ENCODE peak calls at places on chromosomes 1 and 21, in seven cellular contexts. B is stomach, F is esophagus muscularis mucosa, Y is heart left ventricle, L is prostate gland, N is transverse colon, H is HCT116. R is an unnamed sample.
A peak's percentile ranks its signal among the peaks of the same experiment; 100 is the strongest.

GRCh38 chr21:29501451-29501850 is 202.7 kb downstream of the BACH1 start:
- DNase-seq in B (no peak), F (no peak), Y (no peak), L (no peak), N (no peak), H (no peak), R (no peak)

GRCh38 chr1:38788285-38788684 is 71.3 kb downstream of the RRAGC start:
- DNase-seq in B (no peak), F (no peak), Y (no peak), L (no peak), N (no peak), H (no peak), R (no peak)

GRCh38 chr1:9375912-9376311 is 83.2 kb downstream of the SPSB1 start:
- DNase-seq in B (no peak), F (no peak), Y (no peak), L (no peak), N (no peak), H (no peak), R (no peak)

GRCh38 chr1:1084028-1084371 is 9.9 kb upstream of the RNF223 start:
- DNase-seq in B (no peak), F (no peak), Y (peak; percentile 5), L (no peak), N (peak; percentile 5), H (no peak), R (peak; percentile 19)

GRCh38 chr1:240947438-240948224 is 335.7 kb upstream of the GREM2 start:
- DNase-seq in B (no peak), F (no peak), Y (no peak), L (no peak), N (no peak), H (no peak), R (no peak)

GRCh38 chr1:59484090-59484489 is 187.2 kb downstream of the FGGY start:
- DNase-seq in B (no peak), F (peak; percentile 64), Y (no peak), L (no peak), N (no peak), H (peak; percentile 41), R (no peak)

GRCh38 chr1:109928591-109929111 is 18.0 kb downstream of the CSF1 start:
- DNase-seq in B (peak; percentile 58), F (no peak), Y (peak; percentile 62), L (no peak), N (peak; percentile 36), H (no peak), R (peak; percentile 28)

GRCh38 chr1:36328088-36328480 is 4.6 kb upstream of the EVA1B start:
- DNase-seq in B (no peak), F (no peak), Y (no peak), L (no peak), N (no peak), H (no peak), R (no peak)

GRCh38 chr1:22414244-22414751 is 37.4 kb upstream of the ZBTB40 start:
- DNase-seq in B (peak; percentile 85), F (no peak), Y (no peak), L (peak; percentile 86), N (peak; percentile 33), H (no peak), R (no peak)

GRCh38 chr1:69221492-69221990 is 346.2 kb upstream of the LRRC7 start:
- DNase-seq in B (no peak), F (no peak), Y (no peak), L (no peak), N (no peak), H (no peak), R (no peak)

GRCh38 chr1:205375816-205376545 is 19.3 kb upstream of the KLHDC8A start:
- DNase-seq in B (no peak), F (peak; percentile 88), Y (no peak), L (peak; percentile 23), N (peak; percentile 34), H (peak; percentile 16), R (no peak)

GRCh38 chr21:44263768-44264167 is 2.1 kb upstream of the DNMT3L start:
- DNase-seq in B (no peak), F (no peak), Y (no peak), L (no peak), N (no peak), H (no peak), R (no peak)

GRCh38 chr1:58886611-58887010 is 102.8 kb upstream of the JUN start:
- DNase-seq in B (no peak), F (no peak), Y (no peak), L (no peak), N (no peak), H (no peak), R (no peak)

GRCh38 chr1:47919113-47919833 is 77.9 kb downstream of the TRABD2B start:
- DNase-seq in B (no peak), F (no peak), Y (no peak), L (no peak), N (no peak), H (no peak), R (no peak)

GRCh38 chr1:8004803-8005573 is 21.1 kb downstream of the ERRFI1 start:
- DNase-seq in B (peak; percentile 66), F (peak; percentile 98), Y (peak; percentile 52), L (peak; percentile 97), N (peak; percentile 75), H (no peak), R (peak; percentile 79)

GRCh38 chr1:180580237-180580636 is 21.5 kb downstream of the OVAAL start:
- DNase-seq in B (peak; percentile 55), F (no peak), Y (no peak), L (no peak), N (no peak), H (no peak), R (peak; percentile 51)

GRCh38 chr1:28565726-28566125 is 12.8 kb downstream of the TRNAU1AP start:
- DNase-seq in B (no peak), F (no peak), Y (no peak), L (no peak), N (no peak), H (no peak), R (no peak)

GRCh38 chr1:34266127-34266951 is 89.6 kb downstream of the C1orf94 start:
- DNase-seq in B (no peak), F (peak; percentile 75), Y (no peak), L (no peak), N (no peak), H (no peak), R (no peak)

GRCh38 chr1:64229307-64229706 is 25.9 kb downstream of the UBE2U start:
- DNase-seq in B (no peak), F (no peak), Y (no peak), L (no peak), N (no peak), H (no peak), R (no peak)

GRCh38 chr1:25343872-25344271 is 5.7 kb downstream of the TMEM50A start:
- DNase-seq in B (no peak), F (no peak), Y (no peak), L (no peak), N (no peak), H (peak; percentile 24), R (no peak)

GRCh38 chr1:41626616-41627375 is 142.3 kb upstream of the EDN2 start:
- DNase-seq in B (no peak), F (no peak), Y (no peak), L (no peak), N (no peak), H (peak; percentile 19), R (no peak)

GRCh38 chr1:222777463-222777862 is 37.4 kb upstream of the DISP1 start:
- DNase-seq in B (no peak), F (no peak), Y (no peak), L (no peak), N (no peak), H (no peak), R (no peak)

GRCh38 chr1:76015478-76016103 is 59.0 kb upstream of the ST6GALNAC3 start:
- DNase-seq in B (no peak), F (no peak), Y (no peak), L (no peak), N (no peak), H (no peak), R (no peak)

DNA sequence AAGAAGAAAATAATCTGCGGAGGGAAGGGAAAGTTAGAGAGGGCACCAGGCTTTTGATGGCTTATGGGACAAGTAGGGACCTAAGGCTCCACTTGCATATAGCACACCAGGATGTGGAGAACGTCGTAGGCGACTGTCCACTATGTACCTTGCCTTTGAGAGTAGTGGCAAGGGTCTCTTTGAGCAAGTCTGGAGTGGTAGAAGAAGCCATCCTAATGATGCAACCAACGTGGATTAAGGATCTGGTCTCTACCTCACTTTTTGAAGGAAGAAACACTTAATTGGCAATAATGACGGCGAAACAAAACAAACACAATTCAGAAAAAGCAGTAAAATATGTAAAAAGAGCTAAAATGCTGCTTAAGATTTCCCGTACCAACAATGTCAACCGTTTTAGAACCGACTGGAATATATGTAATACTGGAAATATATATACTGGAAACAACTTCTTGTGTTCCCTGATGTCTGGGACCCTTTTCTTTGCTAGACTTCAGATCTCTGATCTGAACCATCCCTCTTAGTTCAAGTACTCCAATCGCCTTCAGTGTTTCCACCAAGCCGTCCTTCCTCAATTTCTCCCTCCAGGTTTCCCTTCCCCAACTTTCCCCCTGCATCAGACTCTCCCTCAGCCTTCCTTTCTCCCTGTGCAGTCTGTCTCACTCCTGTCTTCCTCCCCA is 821 bp upstream of the KHDRBS1 start:
- DNase-seq in B (no peak), F (no peak), Y (no peak), L (no peak), N (no peak), H (no peak), R (no peak)
- TF ChIP-seq POLR2A in B (no peak), F (no peak), Y (no peak), L (no peak), N (no peak), H (no peak), R (no peak)

DNA sequence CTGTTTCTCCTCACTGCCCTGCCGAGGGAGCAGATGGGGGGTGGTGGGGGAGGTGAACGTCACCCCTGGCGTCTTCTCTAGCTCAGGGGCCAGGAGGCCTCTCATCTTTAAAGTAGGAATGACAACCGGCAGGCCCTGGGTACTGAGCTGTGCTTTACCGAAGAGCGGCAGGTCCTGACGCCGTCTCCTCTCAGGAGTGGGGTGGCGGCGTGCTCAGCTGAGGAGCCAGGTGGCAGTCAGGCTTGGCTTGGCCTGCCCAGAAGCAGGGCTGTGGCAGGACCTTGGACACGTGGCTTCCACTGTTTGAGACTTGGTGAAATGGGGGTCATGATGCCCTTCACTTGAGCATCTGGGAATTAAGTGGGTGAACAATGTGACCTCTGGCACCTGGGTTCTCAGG is 3.1 kb downstream of the RER1 start:
- DNase-seq in B (no peak), F (no peak), Y (no peak), L (no peak), N (no peak), H (no peak), R (no peak)
- H3K36me3 ChIP-seq in B (peaks cover 66% of the 10 kb centered on the region), F (peaks cover 48% of the 10 kb centered on the region), Y (peaks cover 7% of the 10 kb centered on the region), L (no peaks in the 10 kb centered on the region), N (peaks cover 22% of the 10 kb centered on the region), H (peaks cover 27% of the 10 kb centered on the region), R (peaks cover 37% of the 10 kb centered on the region)

GRCh38 chr1:78004719-78005346 is at the start of gene DNAJB4:
- DNase-seq in B (peak; percentile 72), F (peak; percentile 92), Y (peak; percentile 86), L (peak; percentile 83), N (peak; percentile 83), H (peak; percentile 97), R (no peak)
- TF ChIP-seq POLR2A in B (no peak), F (peak; percentile 91), Y (peak; percentile 99), L (peak; percentile 95), N (peak; percentile 98), H (no peak), R (no peak)

DNA sequence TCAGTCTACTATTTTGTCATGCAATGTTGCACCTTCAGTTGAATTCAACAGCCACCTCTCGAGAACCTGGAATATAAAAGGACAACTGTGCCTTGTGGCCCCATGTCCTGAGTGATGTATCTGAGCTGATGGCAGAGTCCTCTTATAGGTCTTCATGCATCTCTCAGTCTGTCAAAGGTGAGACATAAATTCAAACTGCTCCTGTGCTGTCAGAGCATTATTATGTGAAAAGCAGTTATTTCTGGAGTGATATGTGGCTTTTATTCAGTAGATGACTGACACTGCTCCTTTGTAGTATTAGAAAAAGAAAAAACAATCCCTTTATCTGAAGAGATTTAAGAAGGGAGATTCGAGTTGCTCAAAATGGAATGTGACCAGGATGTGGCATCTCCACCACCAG is 8.4 kb downstream of the S100A10 start:
- DNase-seq in B (no peak), F (no peak), Y (no peak), L (no peak), N (no peak), H (no peak), R (no peak)
- H3K36me3 ChIP-seq in B (peaks cover 58% of the 10 kb centered on the region), F (peaks cover 64% of the 10 kb centered on the region), Y (peaks cover 21% of the 10 kb centered on the region), L (no peaks in the 10 kb centered on the region), N (peaks cover 32% of the 10 kb centered on the region), H (peaks cover 30% of the 10 kb centered on the region), R (peaks cover 43% of the 10 kb centered on the region)